ENCODE peak calls at places on chromosomes 3 and 15, in ten cellular contexts. One of them, this sample, is unnamed.

GRCh38 chr3:66858656-66859381 is 139.3 kb upstream of the KBTBD8 start:
- DNase-seq in OCI-LY7: no peak
- DNase-seq in left ventricle myocardium inferior: no peak
- DNase-seq in lower leg skin: no peak
- DNase-seq in body of pancreas: no peak
- DNase-seq in HFF-Myc: no peak
- DNase-seq in endothelial cell: peak; percentile 17
- DNase-seq in tibial artery: no peak
- DNase-seq in heart right ventricle: no peak
- DNase-seq in foreskin keratinocyte: no peak
- DNase-seq in this sample: no peak

GRCh38 chr3:139418144-139418543 is 28.7 kb upstream of the COPB2 start:
- DNase-seq in OCI-LY7: no peak
- DNase-seq in left ventricle myocardium inferior: no peak
- DNase-seq in lower leg skin: no peak
- DNase-seq in body of pancreas: no peak
- DNase-seq in HFF-Myc: no peak
- DNase-seq in endothelial cell: no peak
- DNase-seq in tibial artery: no peak
- DNase-seq in heart right ventricle: no peak
- DNase-seq in foreskin keratinocyte: no peak
- DNase-seq in this sample: peak; percentile 35

GRCh38 chr3:186080849-186081438 is 27.9 kb downstream of the ETV5 start:
- DNase-seq in OCI-LY7: no peak
- DNase-seq in left ventricle myocardium inferior: no peak
- DNase-seq in lower leg skin: no peak
- DNase-seq in body of pancreas: no peak
- DNase-seq in HFF-Myc: no peak
- DNase-seq in endothelial cell: no peak
- DNase-seq in tibial artery: no peak
- DNase-seq in heart right ventricle: no peak
- DNase-seq in foreskin keratinocyte: no peak
- DNase-seq in this sample: no peak

GRCh38 chr3:94694894-94695293 is 632.0 kb downstream of the NSUN3 start:
- DNase-seq in OCI-LY7: no peak
- DNase-seq in left ventricle myocardium inferior: no peak
- DNase-seq in lower leg skin: no peak
- DNase-seq in body of pancreas: no peak
- DNase-seq in HFF-Myc: no peak
- DNase-seq in endothelial cell: no peak
- DNase-seq in tibial artery: no peak
- DNase-seq in heart right ventricle: no peak
- DNase-seq in foreskin keratinocyte: peak; percentile 9
- DNase-seq in this sample: no peak

GRCh38 chr3:69294014-69294771 is 91.7 kb downstream of the FRMD4B start:
- DNase-seq in OCI-LY7: no peak
- DNase-seq in left ventricle myocardium inferior: no peak
- DNase-seq in lower leg skin: no peak
- DNase-seq in body of pancreas: no peak
- DNase-seq in HFF-Myc: no peak
- DNase-seq in endothelial cell: no peak
- DNase-seq in tibial artery: no peak
- DNase-seq in heart right ventricle: no peak
- DNase-seq in foreskin keratinocyte: peak; percentile 99
- DNase-seq in this sample: no peak

GRCh38 chr3:15630646-15631350 is 29.3 kb downstream of the BTD start:
- DNase-seq in OCI-LY7: no peak
- DNase-seq in left ventricle myocardium inferior: no peak
- DNase-seq in lower leg skin: no peak
- DNase-seq in body of pancreas: no peak
- DNase-seq in HFF-Myc: no peak
- DNase-seq in endothelial cell: no peak
- DNase-seq in tibial artery: no peak
- DNase-seq in heart right ventricle: no peak
- DNase-seq in foreskin keratinocyte: no peak
- DNase-seq in this sample: no peak

GRCh38 chr3:178001670-178002101 is 534.5 kb upstream of the KCNMB2 start:
- DNase-seq in OCI-LY7: no peak
- DNase-seq in left ventricle myocardium inferior: no peak
- DNase-seq in lower leg skin: peak; percentile 13
- DNase-seq in body of pancreas: no peak
- DNase-seq in HFF-Myc: no peak
- DNase-seq in endothelial cell: no peak
- DNase-seq in tibial artery: no peak
- DNase-seq in heart right ventricle: no peak
- DNase-seq in foreskin keratinocyte: no peak
- DNase-seq in this sample: no peak

GRCh38 chr15:94324835-94325767 is 93.7 kb downstream of the MCTP2 start:
- DNase-seq in OCI-LY7: no peak
- DNase-seq in left ventricle myocardium inferior: no peak
- DNase-seq in lower leg skin: no peak
- DNase-seq in body of pancreas: no peak
- DNase-seq in HFF-Myc: no peak
- DNase-seq in endothelial cell: no peak
- DNase-seq in tibial artery: no peak
- DNase-seq in heart right ventricle: no peak
- DNase-seq in foreskin keratinocyte: peak; percentile 35
- DNase-seq in this sample: no peak

GRCh38 chr3:10757821-10758130 is 58.3 kb upstream of the SLC6A11 start:
- DNase-seq in OCI-LY7: no peak
- DNase-seq in left ventricle myocardium inferior: no peak
- DNase-seq in lower leg skin: no peak
- DNase-seq in body of pancreas: no peak
- DNase-seq in HFF-Myc: no peak
- DNase-seq in endothelial cell: no peak
- DNase-seq in tibial artery: no peak
- DNase-seq in heart right ventricle: no peak
- DNase-seq in foreskin keratinocyte: no peak
- DNase-seq in this sample: no peak

GRCh38 chr3:120450261-120450913 is 405 bp downstream of the FSTL1 start:
- DNase-seq in OCI-LY7: no peak
- DNase-seq in left ventricle myocardium inferior: peak; percentile 41
- DNase-seq in lower leg skin: peak; percentile 19
- DNase-seq in body of pancreas: peak; percentile 25
- DNase-seq in HFF-Myc: no peak
- DNase-seq in endothelial cell: peak; percentile 69
- DNase-seq in tibial artery: peak; percentile 75
- DNase-seq in heart right ventricle: peak; percentile 44
- DNase-seq in foreskin keratinocyte: no peak
- DNase-seq in this sample: peak; percentile 35

GRCh38 chr3:125310623-125311076 is 64.5 kb downstream of the ZNF148 start:
- DNase-seq in OCI-LY7: no peak
- DNase-seq in left ventricle myocardium inferior: no peak
- DNase-seq in lower leg skin: no peak
- DNase-seq in body of pancreas: no peak
- DNase-seq in HFF-Myc: no peak
- DNase-seq in endothelial cell: no peak
- DNase-seq in tibial artery: no peak
- DNase-seq in heart right ventricle: no peak
- DNase-seq in foreskin keratinocyte: no peak
- DNase-seq in this sample: no peak

GRCh38 chr15:98666841-98667240 is 18.5 kb downstream of the IGF1R start:
- DNase-seq in OCI-LY7: no peak
- DNase-seq in left ventricle myocardium inferior: no peak
- DNase-seq in lower leg skin: no peak
- DNase-seq in body of pancreas: no peak
- DNase-seq in HFF-Myc: no peak
- DNase-seq in endothelial cell: no peak
- DNase-seq in tibial artery: no peak
- DNase-seq in heart right ventricle: no peak
- DNase-seq in foreskin keratinocyte: no peak
- DNase-seq in this sample: no peak

GRCh38 chr15:40743921-40744809 is 10.9 kb downstream of the RMDN3 start:
- DNase-seq in OCI-LY7: no peak
- DNase-seq in left ventricle myocardium inferior: no peak
- DNase-seq in lower leg skin: no peak
- DNase-seq in body of pancreas: no peak
- DNase-seq in HFF-Myc: peak; percentile 44
- DNase-seq in endothelial cell: no peak
- DNase-seq in tibial artery: no peak
- DNase-seq in heart right ventricle: no peak
- DNase-seq in foreskin keratinocyte: peak; percentile 63
- DNase-seq in this sample: no peak
- TF ChIP-seq CTCF in OCI-LY7: peak; percentile 15
- TF ChIP-seq CTCF in left ventricle myocardium inferior: no peak
- TF ChIP-seq CTCF in lower leg skin: no peak
- TF ChIP-seq CTCF in body of pancreas: no peak
- TF ChIP-seq CTCF in HFF-Myc: no peak
- TF ChIP-seq CTCF in endothelial cell: no peak
- TF ChIP-seq CTCF in tibial artery: no peak
- TF ChIP-seq CTCF in heart right ventricle: no peak
- TF ChIP-seq CTCF in foreskin keratinocyte: no peak
- TF ChIP-seq CTCF in this sample: no peak

GRCh38 chr3:44342191-44342790 is 3.7 kb downstream of the TCAIM start:
- DNase-seq in OCI-LY7: no peak
- DNase-seq in left ventricle myocardium inferior: no peak
- DNase-seq in lower leg skin: no peak
- DNase-seq in body of pancreas: no peak
- DNase-seq in HFF-Myc: peak; percentile 59
- DNase-seq in endothelial cell: no peak
- DNase-seq in tibial artery: no peak
- DNase-seq in heart right ventricle: no peak
- DNase-seq in foreskin keratinocyte: no peak
- DNase-seq in this sample: no peak
- TF ChIP-seq CTCF in OCI-LY7: no peak
- TF ChIP-seq CTCF in left ventricle myocardium inferior: no peak
- TF ChIP-seq CTCF in lower leg skin: no peak
- TF ChIP-seq CTCF in body of pancreas: no peak
- TF ChIP-seq CTCF in HFF-Myc: no peak
- TF ChIP-seq CTCF in endothelial cell: no peak
- TF ChIP-seq CTCF in tibial artery: no peak
- TF ChIP-seq CTCF in heart right ventricle: no peak
- TF ChIP-seq CTCF in foreskin keratinocyte: no peak
- TF ChIP-seq CTCF in this sample: no peak

DNA sequence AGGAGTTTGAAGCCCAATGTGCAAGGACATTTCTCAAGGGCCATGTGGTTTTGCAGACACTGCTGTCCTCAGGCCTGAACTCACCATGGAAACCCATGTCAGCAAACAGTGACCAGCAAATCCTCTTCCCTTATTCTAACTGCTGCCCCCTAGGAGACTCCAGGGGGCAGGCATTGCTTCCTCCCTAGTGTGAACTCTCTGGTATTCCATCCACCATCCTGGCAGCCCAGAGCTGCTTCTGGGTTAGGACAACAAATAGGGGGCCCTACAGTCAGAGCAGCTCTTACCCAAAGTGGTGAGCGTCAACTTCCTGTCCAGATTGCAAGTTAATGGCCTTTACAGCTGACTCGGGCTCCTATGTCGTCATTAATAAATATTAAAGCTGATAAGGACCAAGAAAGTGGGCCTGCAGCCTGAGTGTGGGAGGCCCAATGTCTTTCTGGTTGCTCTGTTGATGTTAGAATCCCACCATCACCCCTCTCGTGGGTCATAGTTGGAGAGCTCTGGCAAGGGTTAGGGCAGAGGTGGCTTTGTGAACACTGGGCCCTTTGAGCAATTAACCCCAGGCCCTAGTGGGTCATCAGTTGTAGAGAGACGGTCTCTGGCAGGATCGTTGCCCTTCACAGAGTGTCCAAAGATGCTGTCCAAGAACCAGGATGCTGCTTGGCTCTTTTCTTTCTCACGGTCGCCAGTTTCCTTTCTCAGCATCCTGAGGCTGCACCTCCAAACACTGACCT is 41.5 kb downstream of the TGM4 start:
- DNase-seq in OCI-LY7: no peak
- DNase-seq in left ventricle myocardium inferior: no peak
- DNase-seq in lower leg skin: no peak
- DNase-seq in body of pancreas: no peak
- DNase-seq in HFF-Myc: no peak
- DNase-seq in endothelial cell: peak; percentile 34
- DNase-seq in tibial artery: no peak
- DNase-seq in heart right ventricle: peak; percentile 11
- DNase-seq in foreskin keratinocyte: no peak
- DNase-seq in this sample: no peak
- TF ChIP-seq CTCF in OCI-LY7: no peak
- TF ChIP-seq CTCF in left ventricle myocardium inferior: no peak
- TF ChIP-seq CTCF in lower leg skin: no peak
- TF ChIP-seq CTCF in body of pancreas: no peak
- TF ChIP-seq CTCF in HFF-Myc: no peak
- TF ChIP-seq CTCF in endothelial cell: no peak
- TF ChIP-seq CTCF in tibial artery: no peak
- TF ChIP-seq CTCF in heart right ventricle: no peak
- TF ChIP-seq CTCF in foreskin keratinocyte: peak; percentile 22
- TF ChIP-seq CTCF in this sample: no peak

GRCh38 chr3:8442993-8443670 is 58.5 kb upstream of the LMCD1 start:
- DNase-seq in OCI-LY7: no peak
- DNase-seq in left ventricle myocardium inferior: no peak
- DNase-seq in lower leg skin: no peak
- DNase-seq in body of pancreas: no peak
- DNase-seq in HFF-Myc: no peak
- DNase-seq in endothelial cell: no peak
- DNase-seq in tibial artery: no peak
- DNase-seq in heart right ventricle: no peak
- DNase-seq in foreskin keratinocyte: no peak
- DNase-seq in this sample: no peak
- TF ChIP-seq CTCF in OCI-LY7: no peak
- TF ChIP-seq CTCF in left ventricle myocardium inferior: no peak
- TF ChIP-seq CTCF in lower leg skin: no peak
- TF ChIP-seq CTCF in body of pancreas: no peak
- TF ChIP-seq CTCF in HFF-Myc: no peak
- TF ChIP-seq CTCF in endothelial cell: no peak
- TF ChIP-seq CTCF in tibial artery: no peak
- TF ChIP-seq CTCF in heart right ventricle: no peak
- TF ChIP-seq CTCF in foreskin keratinocyte: no peak
- TF ChIP-seq CTCF in this sample: no peak

DNA sequence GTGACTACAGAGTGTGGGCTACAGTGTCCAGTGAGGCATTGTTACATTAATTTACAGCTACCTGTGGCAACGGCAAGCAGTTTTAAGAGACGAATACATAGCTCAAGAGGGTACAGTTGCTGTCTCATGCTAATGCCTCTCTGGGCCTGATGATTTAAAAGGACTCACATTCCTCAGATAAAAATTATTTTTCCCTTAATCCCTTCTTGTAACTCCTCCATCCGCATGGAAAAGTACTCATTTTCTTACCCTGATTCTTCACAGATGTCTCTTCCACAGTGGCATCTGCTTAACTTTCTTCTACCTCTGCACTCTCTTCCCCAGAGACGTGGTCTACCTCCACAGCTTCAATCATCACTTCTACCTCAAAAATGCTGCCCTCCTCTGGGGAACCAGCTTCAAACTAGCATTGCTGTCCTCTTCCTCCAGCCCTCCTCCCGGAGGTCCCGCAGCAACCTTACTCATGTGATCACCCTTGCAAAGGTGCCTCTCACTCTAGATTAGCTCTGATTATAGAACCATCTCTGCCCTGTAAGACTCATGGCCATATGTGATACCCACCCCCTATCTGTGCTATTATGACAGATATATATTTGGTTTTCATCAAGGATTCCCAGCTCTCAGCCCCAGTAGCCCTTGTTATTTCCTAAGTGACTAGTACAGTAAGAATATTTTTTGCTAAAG is 21.4 kb upstream of the ABHD17C start:
- DNase-seq in OCI-LY7: no peak
- DNase-seq in left ventricle myocardium inferior: no peak
- DNase-seq in lower leg skin: no peak
- DNase-seq in body of pancreas: no peak
- DNase-seq in HFF-Myc: no peak
- DNase-seq in endothelial cell: no peak
- DNase-seq in tibial artery: no peak
- DNase-seq in heart right ventricle: no peak
- DNase-seq in foreskin keratinocyte: no peak
- DNase-seq in this sample: peak; percentile 32
- TF ChIP-seq CTCF in OCI-LY7: no peak
- TF ChIP-seq CTCF in left ventricle myocardium inferior: no peak
- TF ChIP-seq CTCF in lower leg skin: no peak
- TF ChIP-seq CTCF in body of pancreas: no peak
- TF ChIP-seq CTCF in HFF-Myc: no peak
- TF ChIP-seq CTCF in endothelial cell: no peak
- TF ChIP-seq CTCF in tibial artery: no peak
- TF ChIP-seq CTCF in heart right ventricle: no peak
- TF ChIP-seq CTCF in foreskin keratinocyte: peak; percentile 28
- TF ChIP-seq CTCF in this sample: no peak

This sample was measured in Calu3.